ENCODE peak calls at places on chromosome 1, in six cellular contexts. E is stomach, J is SK-N-SH, C is ovary, H is tibial nerve, A is GM12878. K is an unnamed sample.

GRCh38 chr1:218501073-218501612 is 156.0 kb downstream of the TGFB2 start:
- DNase-seq in H (no peak), C (no peak), A (no peak), J (no peak), E (no peak), K (no peak)

GRCh38 chr1:235018720-235019444 is 109.8 kb downstream of the TOMM20 start:
- DNase-seq in J (no peak), C (no peak), H (no peak), A (no peak), E (peak; percentile 11), K (no peak)

GRCh38 chr1:204128464-204128963 is 23.3 kb downstream of the ETNK2 start:
- DNase-seq in E (no peak), J (no peak), H (no peak), C (no peak), A (no peak), K (no peak)

GRCh38 chr1:41803656-41804055 is 115.1 kb downstream of the HIVEP3 start:
- DNase-seq in C (no peak), E (no peak), J (no peak), H (no peak), A (no peak), K (no peak)

GRCh38 chr1:107626075-107626796 is 338.7 kb downstream of the VAV3 start:
- DNase-seq in A (peak; percentile 8), C (no peak), E (no peak), J (peak; percentile 11), H (no peak), K (no peak)

GRCh38 chr1:201137579-201138310 is 10.8 kb upstream of the ASCL5 start:
- DNase-seq in J (no peak), E (peak; percentile 75), C (peak; percentile 50), H (peak; percentile 46), A (no peak), K (peak; percentile 68)

GRCh38 chr1:41109316-41110263 is 88.1 kb upstream of the SLFNL1 start:
- DNase-seq in H (peak; percentile 81), C (peak; percentile 74), J (no peak), E (peak; percentile 49), A (no peak), K (no peak)

GRCh38 chr1:233473549-233474204 is 140.2 kb upstream of the KCNK1 start:
- DNase-seq in A (no peak), E (no peak), J (no peak), C (no peak), H (no peak), K (no peak)

GRCh38 chr1:202270871-202271326 is 70.8 kb downstream of the UBE2T start:
- DNase-seq in A (no peak), H (no peak), J (no peak), C (no peak), E (peak; percentile 7), K (no peak)

GRCh38 chr1:241642593-241642944 is 2.4 kb upstream of the CHML start:
- DNase-seq in J (no peak), A (no peak), C (no peak), E (no peak), H (no peak), K (no peak)

GRCh38 chr1:241640149-241640866 is at the start of the genes CHML and OPN3:
- DNase-seq in A (no peak), H (peak; percentile 82), J (peak; percentile 99), C (peak; percentile 95), E (peak; percentile 96), K (peak; percentile 95)

GRCh38 chr1:241641748-241642592 is 1.8 kb upstream of the CHML start:
- DNase-seq in A (no peak), E (no peak), C (no peak), J (no peak), H (no peak), K (no peak)

GRCh38 chr1:241639653-241640148 is 468 bp downstream of the CHML start:
- DNase-seq in A (no peak), H (peak; percentile 21), E (no peak), J (peak; percentile 78), C (peak; percentile 37), K (peak; percentile 78)

GRCh38 chr1:241640867-241641542 is 836 bp upstream of the CHML start:
- DNase-seq in H (no peak), C (no peak), J (no peak), E (no peak), A (no peak), K (no peak)
- TF ChIP-seq EP300 in H (no peak), C (no peak), J (no peak), E (no peak), A (no peak), K (no peak)

GRCh38 chr1:230495891-230496385 is 69.8 kb upstream of the PGBD5 start:
- DNase-seq in C (no peak), J (no peak), E (peak; percentile 67), H (no peak), A (no peak), K (no peak)
- H3K27me3 ChIP-seq in C (no peaks in the 10 kb centered on the region), J (no peaks in the 10 kb centered on the region), E (no peaks in the 10 kb centered on the region), H (no peaks in the 10 kb centered on the region), A (no peaks in the 10 kb centered on the region), K (no peaks in the 10 kb centered on the region)

DNA sequence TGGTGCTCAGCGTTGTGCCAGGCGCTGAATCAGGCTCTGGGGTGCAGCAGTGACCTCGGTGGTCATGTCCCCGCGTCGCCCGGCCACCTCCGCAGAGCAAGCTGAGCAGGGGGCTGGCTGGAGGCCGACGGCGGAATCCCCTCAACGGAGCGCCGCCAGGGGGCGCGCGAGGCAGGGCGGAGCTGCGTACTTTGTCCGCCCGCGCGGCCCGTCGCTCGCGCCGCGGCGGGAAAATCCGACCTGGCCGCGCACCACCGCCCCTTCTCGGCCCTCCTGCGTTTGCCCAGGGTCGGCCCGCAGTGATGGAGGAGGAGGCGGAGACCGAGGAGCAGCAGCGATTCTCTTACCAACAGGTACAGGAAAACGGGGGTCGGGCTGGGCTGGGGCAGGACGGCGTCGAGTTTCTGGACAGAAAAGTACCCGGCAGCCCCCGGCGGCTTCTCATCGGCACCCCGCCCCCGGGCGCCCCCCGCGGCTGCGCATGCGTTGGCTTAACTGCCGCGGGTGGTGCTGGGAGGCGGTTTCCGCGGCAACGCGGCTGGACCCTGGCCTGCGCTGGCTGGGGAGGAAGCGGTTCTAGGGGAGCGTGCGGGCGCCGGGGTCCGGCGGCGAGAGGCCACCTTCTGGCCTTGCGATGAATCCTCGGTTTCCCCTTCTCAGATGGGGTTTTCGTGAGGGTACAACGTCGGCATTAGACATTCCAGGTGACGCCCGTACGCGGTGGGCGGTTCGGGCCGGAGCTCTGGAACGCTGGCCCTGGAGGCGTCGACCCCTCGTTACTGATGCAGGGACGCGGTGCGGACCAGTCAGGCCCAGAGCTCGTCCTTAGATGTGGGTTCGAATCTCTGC is at the start of gene CENPS:
- DNase-seq in J (peak; percentile 98), C (peak; percentile 94), E (peak; percentile 95), A (peak; percentile 51), H (peak; percentile 76), K (peak; percentile 91)
- TF ChIP-seq EP300 in J (no peak), C (no peak), E (no peak), A (no peak), H (peak; percentile 77), K (peak; percentile 10)

GRCh38 chr1:85278853-85279314 is 2.5 kb upstream of the BCL10 start:
- DNase-seq in E (peak; percentile 53), C (no peak), A (no peak), J (no peak), H (peak; percentile 60), K (no peak)
- H3K27me3 ChIP-seq in E (no peaks in the 10 kb centered on the region), C (no peaks in the 10 kb centered on the region), A (no peaks in the 10 kb centered on the region), J (no peaks in the 10 kb centered on the region), H (no peaks in the 10 kb centered on the region), K (no peaks in the 10 kb centered on the region)

GRCh38 chr1:229360417-229360816 is 17.6 kb upstream of the CCSAP start:
- DNase-seq in C (no peak), A (no peak), E (no peak), J (no peak), H (no peak), K (no peak)
- TF ChIP-seq EP300 in C (no peak), A (no peak), E (no peak), J (no peak), H (no peak), K (no peak)

GRCh38 chr1:110927484-110928075 is 36.1 kb downstream of the LRIF1 start:
- DNase-seq in E (no peak), C (no peak), J (no peak), H (no peak), A (no peak), K (no peak)
- H3K27me3 ChIP-seq in E (no peaks in the 10 kb centered on the region), C (no peaks in the 10 kb centered on the region), J (no peaks in the 10 kb centered on the region), H (no peaks in the 10 kb centered on the region), A (no peaks in the 10 kb centered on the region), K (no peaks in the 10 kb centered on the region)